ENCODE peak calls at places on chromosomes 1 and 21, in five cellular contexts. S is H1, E is neuronal stem cell, K is mesenchymal stem cell, U is trophoblast cell. C is an unnamed sample.
A peak's percentile ranks its signal among the peaks of the same experiment; 100 is the strongest.

GRCh38 chr21:32814528-32814927 is 43.0 kb upstream of the PAXBP1 start:
- DNase-seq in S (no peak), E (no peak), K (no peak), U (no peak), C (no peak)

GRCh38 chr1:219088778-219089557 is 84.7 kb upstream of the LYPLAL1 start:
- DNase-seq in S (no peak), E (no peak), K (peak; percentile 90), U (peak; percentile 81), C (no peak)

GRCh38 chr1:30262158-30262557 is 461.2 kb downstream of the MATN1 start:
- DNase-seq in S (no peak), E (no peak), K (no peak), U (no peak), C (no peak)

GRCh38 chr1:88089961-88090360 is 594.1 kb upstream of the PKN2 start:
- DNase-seq in S (no peak), E (no peak), K (no peak), U (no peak), C (no peak)

GRCh38 chr1:116501870-116502244 is 69.0 kb downstream of the CD58 start:
- DNase-seq in S (no peak), E (no peak), K (no peak), U (no peak), C (no peak)

GRCh38 chr1:234730542-234731370 is 120.8 kb upstream of the IRF2BP2 start:
- DNase-seq in S (no peak), E (no peak), K (no peak), U (no peak), C (no peak)

GRCh38 chr1:204647114-204647804 is 38.3 kb downstream of the LRRN2 start:
- DNase-seq in S (no peak), E (peak; percentile 39), K (peak; percentile 83), U (peak; percentile 64), C (peak; percentile 65)

GRCh38 chr21:31133243-31133830 is 95.1 kb upstream of the KRTAP19-8 start:
- DNase-seq in S (no peak), E (no peak), K (no peak), U (no peak), C (no peak)

GRCh38 chr1:906532-907420 is 16.9 kb upstream of the SAMD11 start:
- DNase-seq in S (peak; percentile 46), E (no peak), K (peak; percentile 46), U (no peak), C (peak; percentile 28)

GRCh38 chr1:118339431-118340146 is 154.6 kb upstream of the SPAG17 start:
- DNase-seq in S (no peak), E (no peak), K (no peak), U (no peak), C (no peak)

GRCh38 chr1:167797005-167797404 is 75.2 kb downstream of the MPZL1 start:
- DNase-seq in S (no peak), E (no peak), K (peak; percentile 97), U (peak; percentile 63), C (peak; percentile 72)

GRCh38 chr21:34764715-34765284 is 96.0 kb downstream of the CLIC6 start:
- DNase-seq in S (no peak), E (no peak), K (no peak), U (no peak), C (no peak)
- H2BK12ac ChIP-seq in S (no peak overlapping the region), E (no peak overlapping the region), K (no peak overlapping the region), U (no peak overlapping the region), C (no peak overlapping the region)

GRCh38 chr1:206828061-206828460 is 37.4 kb upstream of the IL20 start:
- DNase-seq in S (no peak), E (no peak), K (peak; percentile 35), U (no peak), C (no peak)

GRCh38 chr1:206821493-206821892 is 43.9 kb upstream of the IL20 start:
- DNase-seq in S (no peak), E (no peak), K (no peak), U (no peak), C (no peak)

GRCh38 chr1:206826409-206826808 is 39.0 kb upstream of the IL20 start:
- DNase-seq in S (no peak), E (no peak), K (peak; percentile 91), U (no peak), C (no peak)

GRCh38 chr1:206823725-206824124 is 41.7 kb upstream of the IL20 start:
- DNase-seq in S (no peak), E (no peak), K (peak; percentile 36), U (no peak), C (no peak)

GRCh38 chr1:206824327-206824726 is 41.1 kb upstream of the IL20 start:
- DNase-seq in S (no peak), E (no peak), K (peak; percentile 29), U (no peak), C (no peak)
- H4K91ac ChIP-seq in S (no peak overlapping the region), E (no peak overlapping the region), K (no peak overlapping the region), U (no peak overlapping the region), C (no peak overlapping the region)

GRCh38 chr1:35611655-35612054 is 29.7 kb downstream of the PSMB2 start:
- DNase-seq in S (no peak), E (no peak), K (no peak), U (no peak), C (no peak)
- H2BK12ac ChIP-seq in S (no peak overlapping the region), E (no peak overlapping the region), K (no peak overlapping the region), U (no peak overlapping the region), C (no peak overlapping the region)

DNA sequence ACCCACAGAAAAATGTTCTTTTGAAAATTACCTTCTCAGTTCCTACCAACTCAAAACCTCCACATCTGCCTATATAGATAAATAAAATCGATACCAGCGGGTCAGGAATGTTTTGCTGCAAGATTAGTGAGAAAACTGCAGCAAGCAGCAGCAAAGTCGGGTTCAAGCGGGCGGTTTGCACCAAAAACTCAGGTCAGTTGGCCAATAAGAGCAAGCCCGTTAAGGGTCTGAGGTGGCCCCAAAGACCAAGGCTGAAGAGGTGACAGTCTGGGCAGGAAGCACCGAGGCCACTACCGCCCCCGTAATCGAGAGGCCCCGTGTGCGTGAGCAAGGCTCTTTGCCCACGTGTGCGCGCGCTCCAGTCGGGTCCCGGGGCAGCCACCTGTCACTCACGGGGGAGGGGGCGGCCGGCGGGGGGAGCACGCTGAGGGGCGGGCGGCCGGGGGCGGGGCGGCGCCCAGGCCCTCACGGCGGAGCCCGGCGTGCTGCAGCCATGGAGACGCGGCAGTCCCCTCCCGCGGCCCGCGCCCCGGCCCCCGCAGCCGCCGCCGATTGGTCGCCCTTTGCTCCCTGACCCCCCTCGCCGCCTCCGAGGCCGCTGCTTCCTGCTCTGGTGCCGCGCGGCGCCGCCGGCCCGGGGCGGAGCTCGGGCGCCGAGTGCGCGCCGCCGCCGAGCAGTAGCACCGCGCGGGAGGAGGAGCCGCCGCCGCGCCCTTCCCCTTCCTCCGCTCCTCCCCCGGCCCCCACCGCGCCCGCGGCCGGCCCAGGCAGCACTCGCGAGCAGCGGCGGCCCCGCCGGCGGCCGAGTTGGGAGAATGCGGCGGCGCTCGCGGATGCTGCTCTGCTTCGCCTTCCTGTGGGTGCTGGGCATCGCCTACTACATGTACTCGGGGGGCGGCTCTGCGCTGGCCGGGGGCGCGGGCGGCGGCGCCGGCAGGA is at the start of gene GALNT2:
- DNase-seq in S (peak; percentile 89), E (peak; percentile 93), K (peak; percentile 85), U (peak; percentile 92), C (peak; percentile 95)
- H4K91ac ChIP-seq in S (peak within 1 kb of the TSS; percentile 37), E (no peak within 1 kb of the TSS), K (peak within 1 kb of the TSS; percentile 66), U (peak within 1 kb of the TSS; percentile 87), C (no peak within 1 kb of the TSS)

GRCh38 chr1:38275960-38276359 is 229.4 kb upstream of the POU3F1 start:
- DNase-seq in S (no peak), E (no peak), K (no peak), U (no peak), C (no peak)
- H2BK12ac ChIP-seq in S (no peak overlapping the region), E (no peak overlapping the region), K (no peak overlapping the region), U (no peak overlapping the region), C (no peak overlapping the region)

GRCh38 chr1:212596798-212597197 is 11.8 kb upstream of the ATF3 start:
- DNase-seq in S (no peak), E (no peak), K (no peak), U (peak; percentile 46), C (no peak)

GRCh38 chr1:212595787-212596714 is 12.5 kb upstream of the ATF3 start:
- DNase-seq in S (no peak), E (no peak), K (peak; percentile 100), U (peak; percentile 97), C (no peak)

GRCh38 chr1:212600071-212600915 is 8.3 kb upstream of the ATF3 start:
- DNase-seq in S (no peak), E (no peak), K (no peak), U (peak; percentile 69), C (no peak)

GRCh38 chr1:212595229-212595628 is 13.3 kb upstream of the ATF3 start:
- DNase-seq in S (no peak), E (no peak), K (no peak), U (no peak), C (peak; percentile 75)

DNA sequence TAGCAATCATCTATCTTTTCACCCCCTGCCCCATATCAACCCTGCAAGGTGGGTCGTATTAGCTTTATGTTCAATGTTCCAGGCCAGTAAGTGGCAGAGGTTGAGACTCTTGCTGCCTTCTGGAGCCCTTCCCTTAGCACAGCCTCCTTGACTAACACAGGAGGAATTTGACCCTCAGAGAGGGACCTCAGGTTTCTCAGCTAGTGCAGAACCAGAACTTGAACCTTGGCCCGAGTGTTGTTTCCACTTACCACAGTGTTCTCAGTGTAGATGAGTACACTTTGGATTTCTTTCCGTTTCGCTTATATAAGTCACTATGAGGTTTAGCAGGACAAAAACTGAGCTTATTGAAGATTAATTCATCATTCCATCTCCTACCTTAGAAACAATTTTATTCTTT is 11.1 kb upstream of the ATF3 start:
- DNase-seq in S (no peak), E (no peak), K (peak; percentile 70), U (peak; percentile 52), C (no peak)
- H4K91ac ChIP-seq in S (peak overlapping the region; percentile 41), E (no peak overlapping the region), K (no peak overlapping the region), U (no peak overlapping the region), C (no peak overlapping the region)

GRCh38 chr1:29055160-29055559 is 68.5 kb downstream of the TMEM200B start:
- DNase-seq in S (no peak), E (no peak), K (peak; percentile 17), U (peak; percentile 27), C (no peak)

GRCh38 chr1:29052951-29053350 is 70.8 kb downstream of the TMEM200B start:
- DNase-seq in S (no peak), E (no peak), K (no peak), U (no peak), C (no peak)

GRCh38 chr1:29057700-29058099 is 66.0 kb downstream of the TMEM200B start:
- DNase-seq in S (no peak), E (no peak), K (no peak), U (no peak), C (no peak)

GRCh38 chr1:29052100-29052499 is 71.6 kb downstream of the TMEM200B start:
- DNase-seq in S (no peak), E (no peak), K (no peak), U (no peak), C (no peak)

GRCh38 chr1:29056256-29056655 is 67.4 kb downstream of the TMEM200B start:
- DNase-seq in S (no peak), E (no peak), K (no peak), U (no peak), C (no peak)
- H2BK12ac ChIP-seq in S (no peak overlapping the region), E (no peak overlapping the region), K (no peak overlapping the region), U (no peak overlapping the region), C (no peak overlapping the region)